ENCODE peak calls at places on chromosomes 16 and 17, in five cellular contexts. Z is keratinocyte, N is LoVo, W is lung, T is EH. I is an unnamed sample.

GRCh38 chr17:77634710-77635109 is 323.8 kb upstream of the TNRC6C start:
- DNase-seq in N (no peak), W (no peak), Z (no peak), T (no peak), I (no peak)

GRCh38 chr17:7634384-7634783 is 4.4 kb downstream of the SHBG start:
- DNase-seq in Z (no peak), T (peak; percentile 54), N (no peak), W (no peak), I (no peak)

GRCh38 chr17:39534768-39535405 is 72.8 kb downstream of the NEUROD2 start:
- DNase-seq in Z (no peak), W (no peak), N (no peak), T (no peak), I (no peak)

GRCh38 chr16:720507-720989 is 398 bp upstream of the ANTKMT start:
- DNase-seq in N (peak; percentile 41), Z (no peak), T (peak; percentile 86), W (no peak), I (no peak)

GRCh38 chr17:75877752-75878173 is 618 bp downstream of the TRIM47 start:
- DNase-seq in W (peak; percentile 76), Z (no peak), T (peak; percentile 73), N (peak; percentile 76), I (no peak)

GRCh38 chr16:56316545-56316944 is 108.8 kb downstream of the AMFR start:
- DNase-seq in W (no peak), N (no peak), T (no peak), Z (no peak), I (no peak)

GRCh38 chr17:15516150-15516549 is 47.1 kb downstream of the TVP23C start:
- DNase-seq in W (no peak), T (peak; percentile 67), N (no peak), Z (no peak), I (no peak)

GRCh38 chr16:86806838-86807351 is 228.5 kb downstream of the FOXL1 start:
- DNase-seq in N (no peak), T (no peak), W (no peak), Z (no peak), I (no peak)

GRCh38 chr17:60557805-60558204 is 31.8 kb upstream of the APPBP2 start:
- DNase-seq in Z (peak; percentile 19), N (no peak), W (no peak), T (no peak), I (no peak)

GRCh38 chr16:18024566-18024965 is 312.0 kb downstream of the NPIPA8 start:
- DNase-seq in N (no peak), T (no peak), Z (no peak), W (no peak), I (no peak)

I was measured in epithelial cell of proximal tubule.